ENCODE peak calls at places on chromosomes 5 and 9, in six cellular contexts. C, G, L, P, B and I are unnamed samples.

GRCh38 chr5:454936-455335 is 12.0 kb downstream of the EXOC3 start:
- DNase-seq in G (no peak), B (no peak), P (no peak), C (no peak), L (no peak), I (peak)

GRCh38 chr5:20323323-20323722 is 335.3 kb upstream of the CDH18 start:
- DNase-seq in G (no peak), L (no peak), C (no peak), B (no peak), P (no peak), I (no peak)

GRCh38 chr5:96668725-96669124 is 6.5 kb downstream of the CAST start:
- DNase-seq in P (no peak), B (no peak), C (no peak), L (no peak), G (no peak), I (peak)

GRCh38 chr9:6302417-6302816 is 25.8 kb upstream of the TPD52L3 start:
- DNase-seq in L (no peak), G (no peak), P (no peak), C (no peak), B (peak), I (no peak)

GRCh38 chr5:60453186-60453976 is 246.6 kb downstream of the DEPDC1B start:
- DNase-seq in B (no peak), L (no peak), P (no peak), C (no peak), G (no peak), I (no peak)

GRCh38 chr5:35855221-35855620 is 1.5 kb upstream of the IL7R start:
- DNase-seq in L (no peak), B (peak), C (no peak), P (no peak), G (no peak), I (no peak)

GRCh38 chr5:154972476-154973080 is 31.7 kb downstream of the MRPL22 start:
- DNase-seq in L (no peak), G (no peak), B (peak), P (no peak), C (peak), I (no peak)

GRCh38 chr9:26169684-26170083 is 491.4 kb upstream of the TUSC1 start:
- DNase-seq in B (no peak), P (no peak), L (no peak), C (no peak), G (no peak), I (no peak)

GRCh38 chr9:135882011-135882410 is 25.3 kb downstream of the CAMSAP1 start:
- DNase-seq in C (no peak), G (no peak), P (no peak), L (no peak), B (no peak), I (no peak)

GRCh38 chr5:4661851-4662250 is 478.3 kb upstream of the ADAMTS16 start:
- DNase-seq in P (no peak), G (no peak), C (no peak), L (no peak), B (no peak), I (no peak)

GRCh38 chr5:64790210-64790609 is 21.5 kb downstream of the CWC27 start:
- DNase-seq in G (no peak), C (no peak), L (no peak), P (no peak), B (no peak), I (no peak)

GRCh38 chr5:24110019-24110615 is 534.7 kb downstream of the CDH10 start:
- DNase-seq in L (no peak), C (peak), B (peak), G (no peak), P (no peak), I (no peak)

GRCh38 chr5:27137329-27137728 is 98.9 kb upstream of the CDH9 start:
- DNase-seq in P (no peak), L (no peak), B (no peak), C (no peak), G (no peak), I (no peak)

GRCh38 chr5:32462618-32463017 is 18.1 kb upstream of the ZFR start:
- DNase-seq in B (no peak), G (no peak), L (no peak), P (no peak), C (no peak), I (no peak)

GRCh38 chr5:159916841-159917761 is 819 bp downstream of the ADRA1B start:
- DNase-seq in P (no peak), C (no peak), G (no peak), B (no peak), L (no peak), I (no peak)

DNA sequence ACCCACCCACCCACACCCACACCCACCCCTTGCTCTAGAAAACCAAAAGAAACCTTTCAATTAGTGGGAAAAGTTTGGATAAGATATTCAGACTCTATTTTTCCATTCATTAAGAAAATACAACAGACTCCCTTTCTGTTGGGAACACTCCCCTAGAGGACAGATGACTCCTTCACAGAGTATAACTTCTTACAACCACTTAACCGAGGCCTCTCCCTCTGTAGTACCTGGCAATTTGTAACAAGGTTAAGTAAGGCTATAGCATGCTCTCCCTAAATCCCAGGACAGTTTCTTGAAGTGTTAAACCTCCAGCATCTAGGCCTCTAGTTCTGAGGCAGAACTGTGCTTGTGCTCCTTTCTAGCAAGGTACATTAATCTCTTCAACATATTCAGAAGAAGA is 75.9 kb upstream of the NR5A1 start:
- DNase-seq in L (no peak), B (no peak), P (no peak), G (no peak), C (no peak), I (no peak)
- TF ChIP-seq CTCF in L (no peak), B (no peak), P (no peak), G (no peak), C (no peak), I (no peak)

DNA sequence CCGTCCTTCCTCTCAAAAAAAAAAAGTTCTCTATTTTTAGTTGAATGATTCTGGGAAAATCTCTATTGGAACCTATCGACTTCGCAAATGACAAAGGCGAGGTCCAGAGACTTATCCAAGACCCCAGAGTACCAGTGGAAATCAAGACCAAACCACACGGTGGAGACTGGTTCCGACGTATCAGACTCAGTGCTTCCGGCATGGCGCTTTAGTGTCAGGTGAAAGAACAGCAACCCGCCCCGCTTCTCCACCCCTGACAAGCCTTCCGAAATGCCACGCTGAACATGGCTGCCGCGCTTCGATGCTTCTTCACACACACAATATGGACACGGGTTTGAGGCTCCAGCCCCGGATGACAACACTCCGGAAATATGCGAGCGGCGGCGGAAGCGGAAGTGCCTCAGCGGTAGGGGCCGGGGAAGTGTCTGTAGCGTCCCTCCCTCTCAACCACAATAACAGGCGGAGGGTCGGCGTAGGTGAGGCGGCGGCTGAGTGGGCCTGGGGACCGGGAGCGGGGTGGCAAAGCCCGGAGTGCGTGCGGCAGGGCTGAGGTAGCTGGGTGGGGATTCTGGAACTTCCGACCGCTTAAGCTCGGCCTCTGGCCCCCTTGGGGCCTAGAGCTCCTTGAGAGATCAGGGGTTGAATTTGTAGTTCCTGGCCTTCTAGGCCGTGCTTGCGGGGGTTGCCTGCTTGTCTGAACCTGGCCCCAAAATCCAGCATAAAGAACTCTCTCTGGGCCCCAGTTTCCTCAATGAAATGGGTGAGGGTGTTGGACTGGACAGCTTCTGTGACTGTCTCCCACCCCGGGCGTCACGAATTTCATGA is at the start of gene FBXO38:
- DNase-seq in B (peak), C (peak), P (peak), L (peak), G (peak), I (peak)
- TF ChIP-seq CTCF in B (no peak), C (peak), P (no peak), L (peak), G (peak), I (peak)

GRCh38 chr9:926976-927375 is 49.5 kb upstream of the DMRT3 start:
- DNase-seq in P (no peak), B (no peak), C (no peak), L (no peak), G (no peak), I (no peak)

GRCh38 chr9:929719-930118 is 46.7 kb upstream of the DMRT3 start:
- DNase-seq in P (no peak), B (no peak), C (no peak), L (no peak), G (no peak), I (no peak)

GRCh38 chr9:922731-923130 is 53.7 kb upstream of the DMRT3 start:
- DNase-seq in C (no peak), G (no peak), P (no peak), B (no peak), L (no peak), I (no peak)

GRCh38 chr9:933356-933755 is 43.1 kb upstream of the DMRT3 start:
- DNase-seq in C (no peak), B (no peak), L (no peak), P (no peak), G (no peak), I (no peak)

GRCh38 chr9:928363-929042 is 48.0 kb upstream of the DMRT3 start:
- DNase-seq in B (peak), C (peak), G (no peak), P (no peak), L (no peak), I (peak)
- TF ChIP-seq CTCF in B (peak), C (peak), G (peak), P (peak), L (no peak), I (peak)

DNA sequence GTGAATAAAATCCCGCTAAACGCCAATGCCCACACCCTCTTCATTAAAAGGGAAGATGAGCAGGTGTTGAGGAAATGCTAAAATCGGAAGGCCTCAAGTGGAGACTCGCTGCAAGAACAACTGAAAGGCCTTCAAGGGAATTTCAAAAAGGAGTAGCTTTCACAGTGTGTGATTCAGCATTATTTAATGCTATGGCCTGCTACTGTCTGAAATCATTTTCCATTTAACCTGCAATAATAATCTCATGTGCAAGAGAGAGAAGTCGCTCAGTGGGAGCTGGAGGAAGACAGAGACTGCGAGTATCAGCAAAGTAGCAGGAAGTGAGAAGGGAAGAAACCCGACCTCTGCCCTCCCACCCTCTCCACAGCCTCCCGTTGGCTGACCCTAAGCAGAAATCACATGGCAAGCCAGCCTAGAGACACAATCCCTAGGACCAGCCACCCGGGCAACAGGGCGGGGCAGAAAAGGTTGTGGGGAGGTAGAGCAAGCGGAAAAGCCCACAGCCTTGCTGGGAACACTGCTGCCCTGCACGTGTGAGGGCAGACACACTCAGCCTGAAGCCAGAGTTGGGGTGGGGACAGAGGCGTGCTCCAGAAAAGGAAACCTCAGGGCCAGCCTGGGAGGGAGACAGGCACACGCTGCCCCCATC is 39.9 kb upstream of the CTSL start:
- DNase-seq in P (no peak), C (no peak), B (no peak), G (no peak), L (peak), I (peak)
- TF ChIP-seq CTCF in P (no peak), C (no peak), B (no peak), G (no peak), L (no peak), I (no peak)

GRCh38 chr9:4229252-4229651 is 70.6 kb downstream of the GLIS3 start:
- DNase-seq in B (no peak), G (no peak), P (no peak), C (no peak), L (no peak), I (no peak)
- TF ChIP-seq CTCF in B (no peak), G (no peak), P (no peak), C (no peak), L (no peak), I (no peak)

GRCh38 chr5:136754216-136754615 is 388.9 kb upstream of the TRPC7 start:
- DNase-seq in L (no peak), B (no peak), C (no peak), G (no peak), P (no peak), I (no peak)
- TF ChIP-seq CTCF in L (no peak), B (no peak), C (no peak), G (no peak), P (no peak), I (no peak)

DNA sequence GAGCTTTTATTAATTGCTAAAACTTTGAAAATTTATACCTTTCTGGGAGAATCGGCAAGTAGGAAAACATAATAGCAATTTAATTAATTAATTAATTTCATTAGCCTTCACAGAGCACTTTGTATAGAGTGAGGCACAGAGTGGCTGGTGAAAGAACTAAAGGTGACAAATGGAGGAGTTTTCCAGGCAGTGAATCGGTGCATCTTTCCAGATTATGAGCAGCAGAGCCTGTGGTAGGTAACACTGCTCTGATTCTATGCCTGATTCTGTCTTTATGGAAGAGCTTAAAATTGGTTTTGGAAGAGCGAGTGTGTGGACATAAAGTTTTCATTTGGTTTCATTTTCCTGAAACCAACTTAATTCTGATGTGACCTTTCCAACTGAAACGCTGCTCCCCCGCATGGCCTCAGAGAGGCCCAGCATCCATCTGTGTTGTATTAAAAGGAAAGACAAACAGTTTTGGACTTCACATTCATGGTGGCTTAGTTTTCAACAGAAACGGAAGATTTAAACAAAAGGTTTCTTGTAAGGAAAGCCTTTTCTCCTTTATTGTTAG is 188.9 kb upstream of the RPS23 start:
- DNase-seq in B (peak), C (no peak), P (no peak), L (peak), G (no peak), I (no peak)
- TF ChIP-seq CTCF in B (peak), C (no peak), P (no peak), L (peak), G (no peak), I (no peak)

GRCh38 chr9:133050142-133050541 is 11.6 kb upstream of the CEL start:
- DNase-seq in P (no peak), B (peak), L (no peak), C (no peak), G (no peak), I (no peak)

GRCh38 chr9:133050781-133051180 is 11.0 kb upstream of the CEL start:
- DNase-seq in P (no peak), C (no peak), B (no peak), G (no peak), L (no peak), I (peak)

GRCh38 chr9:133046900-133047295 is 14.9 kb upstream of the CEL start:
- DNase-seq in C (no peak), B (no peak), P (no peak), G (no peak), L (no peak), I (no peak)

GRCh38 chr9:133049043-133049442 is 12.7 kb upstream of the CEL start:
- DNase-seq in L (no peak), C (no peak), P (no peak), B (no peak), G (no peak), I (no peak)

GRCh38 chr9:133048595-133048994 is 13.2 kb upstream of the CEL start:
- DNase-seq in B (peak), G (no peak), C (no peak), L (no peak), P (no peak), I (peak)
- TF ChIP-seq CTCF in B (peak), G (peak), C (peak), L (peak), P (no peak), I (no peak)